ENCODE peak calls at places on chromosomes 3 and 15, in eight cellular contexts. F, I, E, Z, W, J, N and S are unnamed samples.

GRCh38 chr3:50375200-50375931 is 16.0 kb upstream of the TMEM115 start:
- DNase-seq in F (no peak), I (no peak), E (no peak), Z (no peak), W (no peak), J (no peak), N (no peak), S (peak)

GRCh38 chr3:187550446-187550845 is 119.7 kb downstream of the SST start:
- DNase-seq in F (no peak), I (no peak), E (peak), Z (peak), W (no peak), J (no peak), N (no peak), S (no peak)

GRCh38 chr3:9976736-9977709 is 9.6 kb downstream of the EMC3 start:
- DNase-seq in F (peak), I (peak), E (peak), Z (peak), W (no peak), J (no peak), N (no peak), S (peak)

GRCh38 chr3:69079269-69080159 is 651 bp downstream of the UBA3 start:
- DNase-seq in F (no peak), I (peak), E (no peak), Z (no peak), W (no peak), J (no peak), N (no peak), S (no peak)

GRCh38 chr3:13705051-13705450 is 156.1 kb downstream of the FBLN2 start:
- DNase-seq in F (no peak), I (no peak), E (no peak), Z (no peak), W (peak), J (no peak), N (peak), S (no peak)

GRCh38 chr3:39752751-39753150 is 56.7 kb upstream of the MYRIP start:
- DNase-seq in F (no peak), I (no peak), E (no peak), Z (no peak), W (no peak), J (no peak), N (no peak), S (no peak)

GRCh38 chr3:14502472-14502871 is 37.7 kb downstream of the GRIP2 start:
- DNase-seq in F (no peak), I (no peak), E (no peak), Z (no peak), W (no peak), J (no peak), N (no peak), S (no peak)

GRCh38 chr3:171347017-171347979 is 112.9 kb downstream of the TNIK start:
- DNase-seq in F (no peak), I (peak), E (peak), Z (peak), W (no peak), J (no peak), N (no peak), S (peak)

GRCh38 chr3:55161256-55161655 is 233.4 kb upstream of the LRTM1 start:
- DNase-seq in F (no peak), I (peak), E (peak), Z (no peak), W (no peak), J (no peak), N (no peak), S (no peak)

GRCh38 chr15:37199546-37199945 is 99.2 kb upstream of the MEIS2 start:
- DNase-seq in F (no peak), I (no peak), E (no peak), Z (no peak), W (no peak), J (no peak), N (no peak), S (no peak)

GRCh38 chr15:78177447-78177873 is 28.3 kb downstream of the IDH3A start:
- DNase-seq in F (no peak), I (peak), E (peak), Z (no peak), W (no peak), J (no peak), N (peak), S (peak)

GRCh38 chr15:25688166-25688565 is 175.0 kb downstream of the ATP10A start:
- DNase-seq in F (no peak), I (no peak), E (no peak), Z (no peak), W (no peak), J (no peak), N (no peak), S (no peak)

GRCh38 chr15:45200799-45201556 is 13.2 kb upstream of the SHF start:
- DNase-seq in F (no peak), I (peak), E (peak), Z (peak), W (peak), J (peak), N (peak), S (peak)

GRCh38 chr3:16463914-16464313 is 49.6 kb downstream of the RFTN1 start:
- DNase-seq in F (no peak), I (no peak), E (no peak), Z (no peak), W (no peak), J (no peak), N (no peak), S (no peak)

GRCh38 chr3:16350041-16350952 is 85.3 kb downstream of the OXNAD1 start:
- DNase-seq in F (no peak), I (peak), E (peak), Z (peak), W (no peak), J (no peak), N (no peak), S (peak)

GRCh38 chr3:175146258-175146657 is 287.1 kb downstream of the NAALADL2 start:
- DNase-seq in F (no peak), I (peak), E (peak), Z (peak), W (no peak), J (no peak), N (no peak), S (no peak)

GRCh38 chr3:52092291-52092660 is 35.9 kb upstream of the DUSP7 start:
- DNase-seq in F (no peak), I (no peak), E (no peak), Z (no peak), W (no peak), J (no peak), N (no peak), S (no peak)

GRCh38 chr15:64490598-64491259 is 30.4 kb downstream of the ZNF609 start:
- DNase-seq in F (no peak), I (no peak), E (no peak), Z (no peak), W (no peak), J (no peak), N (no peak), S (peak)

GRCh38 chr15:70171224-70171886 is 73.6 kb upstream of the TLE3 start:
- DNase-seq in F (no peak), I (no peak), E (no peak), Z (peak), W (no peak), J (no peak), N (no peak), S (no peak)

GRCh38 chr3:149366031-149366430 is 11.4 kb downstream of the TM4SF1 start:
- DNase-seq in F (no peak), I (no peak), E (no peak), Z (no peak), W (no peak), J (no peak), N (no peak), S (no peak)

GRCh38 chr15:101288905-101289513 is 6.0 kb downstream of the SNRPA1 start:
- DNase-seq in F (no peak), I (peak), E (no peak), Z (peak), W (peak), J (peak), N (no peak), S (peak)

GRCh38 chr15:78358114-78358513 is 18.0 kb downstream of the CRABP1 start:
- DNase-seq in F (no peak), I (peak), E (no peak), Z (peak), W (no peak), J (no peak), N (no peak), S (no peak)

GRCh38 chr15:50685191-50685975 is 1.2 kb downstream of the TRPM7 start:
- DNase-seq in F (no peak), I (peak), E (peak), Z (no peak), W (no peak), J (no peak), N (no peak), S (no peak)

GRCh38 chr3:94616833-94617232 is 554.0 kb downstream of the NSUN3 start:
- DNase-seq in F (no peak), I (peak), E (peak), Z (peak), W (no peak), J (no peak), N (no peak), S (no peak)

GRCh38 chr15:59791079-59791478 is 102.0 kb upstream of the BNIP2 start:
- DNase-seq in F (no peak), I (no peak), E (no peak), Z (no peak), W (no peak), J (no peak), N (no peak), S (no peak)

GRCh38 chr15:57328479-57329250 is 47.6 kb upstream of the CGNL1 start:
- DNase-seq in F (no peak), I (no peak), E (no peak), Z (no peak), W (no peak), J (no peak), N (no peak), S (no peak)

GRCh38 chr3:126536126-126536525 is 12.2 kb downstream of the CHST13 start:
- DNase-seq in F (no peak), I (no peak), E (no peak), Z (no peak), W (peak), J (no peak), N (peak), S (no peak)

GRCh38 chr3:13092621-13093339 is 19.6 kb upstream of the IQSEC1 start:
- DNase-seq in F (no peak), I (no peak), E (no peak), Z (no peak), W (peak), J (no peak), N (no peak), S (no peak)

GRCh38 chr15:98599911-98600685 is 48.2 kb upstream of the IGF1R start:
- DNase-seq in F (peak), I (peak), E (peak), Z (peak), W (peak), J (no peak), N (peak), S (peak)

GRCh38 chr3:111768571-111769100 is 90.4 kb upstream of the PHLDB2 start:
- DNase-seq in F (no peak), I (peak), E (peak), Z (peak), W (no peak), J (no peak), N (no peak), S (peak)